ENCODE peak calls at places on chromosome 9, in five cellular contexts. N is ovary, Q is dorsolateral prefrontal cortex, P is WERI-Rb-1, S is astrocyte of the spinal cord. E is an unnamed sample.

GRCh38 chr9:13942695-13943094 is 371.2 kb downstream of the NFIB start:
- DNase-seq in N (peak; percentile 21), Q (no peak), P (no peak), S (peak; percentile 97), E (peak; percentile 92)

GRCh38 chr9:98280574-98280973 is 25.1 kb upstream of the TBC1D2 start:
- DNase-seq in N (no peak), Q (no peak), P (peak; percentile 89), S (no peak), E (no peak)

GRCh38 chr9:104899759-104900247 is 28.2 kb downstream of the ABCA1 start:
- DNase-seq in N (no peak), Q (no peak), P (no peak), S (no peak), E (no peak)

GRCh38 chr9:115939065-115939765 is 214.4 kb upstream of the PAPPA start:
- DNase-seq in N (no peak), Q (no peak), P (no peak), S (peak; percentile 59), E (no peak)

GRCh38 chr9:72990397-72991182 is 37.7 kb upstream of the ALDH1A1 start:
- DNase-seq in N (no peak), Q (no peak), P (no peak), S (no peak), E (no peak)

GRCh38 chr9:110869931-110870330 is 168.3 kb downstream of the LPAR1 start:
- DNase-seq in N (no peak), Q (no peak), P (no peak), S (no peak), E (no peak)

GRCh38 chr9:108478431-108478837 is 377.4 kb downstream of the ACTL7B start:
- DNase-seq in N (no peak), Q (no peak), P (peak; percentile 43), S (peak; percentile 74), E (no peak)

GRCh38 chr9:95557142-95557541 is 40.4 kb upstream of the PTCH1 start:
- DNase-seq in N (no peak), Q (no peak), P (no peak), S (no peak), E (no peak)

GRCh38 chr9:83266618-83267543 is 203.9 kb upstream of the RASEF start:
- DNase-seq in N (peak; percentile 32), Q (no peak), P (no peak), S (no peak), E (no peak)

GRCh38 chr9:69397384-69398214 is 72.6 kb downstream of the ENTREP1 start:
- DNase-seq in N (no peak), Q (no peak), P (no peak), S (no peak), E (no peak)

DNA sequence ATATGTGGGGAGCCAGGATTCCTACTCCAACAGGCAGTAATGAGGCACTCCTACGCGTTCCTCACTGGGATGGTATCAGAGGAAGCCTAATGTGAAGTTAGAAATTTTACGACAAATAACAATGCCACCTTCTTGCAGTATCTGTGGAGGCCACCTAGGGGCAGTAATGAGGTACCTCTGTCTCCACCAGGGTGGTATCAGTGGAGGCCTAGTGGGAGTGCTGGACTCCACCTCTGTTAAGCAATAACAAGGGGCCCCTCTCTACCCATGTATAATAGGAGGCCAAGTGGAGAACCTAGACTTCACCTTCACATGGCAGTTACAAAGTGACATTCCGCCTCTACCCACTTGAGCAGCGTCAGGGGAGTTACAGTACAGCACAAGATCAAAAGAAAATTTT is 147.9 kb downstream of the PLPPR1 start:
- DNase-seq in N (no peak), Q (no peak), P (no peak), S (no peak), E (no peak)
- TF ChIP-seq CTCF in N (no peak), Q (no peak), P (peak; percentile 39), S (no peak), E (no peak)

GRCh38 chr9:503881-504852 is 289.5 kb downstream of the DOCK8 start:
- DNase-seq in N (peak; percentile 65), Q (peak; percentile 62), P (peak; percentile 84), S (peak; percentile 45), E (no peak)

GRCh38 chr9:503331-503730 is 288.7 kb downstream of the DOCK8 start:
- DNase-seq in N (no peak), Q (no peak), P (no peak), S (no peak), E (no peak)

DNA sequence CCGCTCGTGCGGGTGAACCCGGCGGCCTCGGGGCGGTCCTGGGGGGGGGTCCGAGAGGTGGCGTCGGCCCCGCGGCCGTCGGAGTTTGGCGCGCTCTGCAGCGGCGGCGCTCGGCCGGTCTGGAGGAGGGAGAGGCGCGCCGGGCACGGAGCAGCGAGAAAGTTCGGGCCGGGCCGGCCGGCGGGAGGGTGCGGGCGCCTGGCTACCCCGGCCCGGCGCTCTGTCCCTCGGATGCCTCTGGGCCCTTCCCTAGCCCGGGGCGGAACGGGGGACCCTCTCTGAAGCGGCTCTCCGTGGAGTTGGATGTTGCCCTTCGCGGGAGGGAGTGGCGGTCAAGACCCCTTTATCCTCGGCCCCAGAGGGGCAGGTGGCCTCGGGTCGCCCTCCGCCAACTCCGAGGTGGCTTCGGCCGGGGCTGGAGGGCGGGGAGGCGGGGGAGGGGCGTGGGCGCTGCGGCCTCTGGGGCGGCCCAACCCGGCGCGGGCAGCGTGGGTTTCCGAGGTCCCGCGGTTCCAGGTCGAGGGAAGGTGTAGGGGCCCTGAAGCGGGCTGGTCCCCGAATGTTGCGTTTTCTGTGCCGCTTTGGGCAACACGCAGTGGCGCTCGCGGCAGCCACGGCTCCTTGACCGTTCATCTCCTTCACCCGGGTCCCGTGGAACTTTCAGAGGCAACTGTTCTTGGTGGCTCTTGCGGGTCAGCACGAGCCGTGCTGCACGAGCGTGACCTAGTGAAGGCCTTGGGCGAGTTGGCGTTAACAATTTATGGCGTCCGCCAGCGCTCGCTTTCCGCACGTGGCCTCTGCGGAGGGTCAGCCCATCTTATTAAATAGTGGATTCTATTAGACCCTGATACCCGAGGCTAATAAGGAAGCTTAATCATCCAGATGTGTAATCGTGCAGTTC is 290.5 kb downstream of the DOCK8 start:
- DNase-seq in N (peak; percentile 23), Q (no peak), P (peak; percentile 44), S (no peak), E (no peak)
- H3K4me3 ChIP-seq in N (peak overlapping the region; percentile 49), Q (peak overlapping the region; percentile 75), P (peak overlapping the region; percentile 59), S (peak overlapping the region; percentile 50), E (peak overlapping the region; percentile 71)

GRCh38 chr9:88378317-88378716 is 9.9 kb upstream of the SPIN1 start:
- DNase-seq in N (no peak), Q (no peak), P (no peak), S (peak; percentile 15), E (no peak)
- TF ChIP-seq CTCF in N (no peak), Q (no peak), P (no peak), S (no peak), E (peak; percentile 33)

GRCh38 chr9:17658237-17658636 is 79.4 kb downstream of the SH3GL2 start:
- DNase-seq in N (no peak), Q (no peak), P (no peak), S (no peak), E (no peak)
- H3K4me3 ChIP-seq in N (no peak overlapping the region), Q (no peak overlapping the region), P (no peak overlapping the region), S (no peak overlapping the region), E (no peak overlapping the region)

DNA sequence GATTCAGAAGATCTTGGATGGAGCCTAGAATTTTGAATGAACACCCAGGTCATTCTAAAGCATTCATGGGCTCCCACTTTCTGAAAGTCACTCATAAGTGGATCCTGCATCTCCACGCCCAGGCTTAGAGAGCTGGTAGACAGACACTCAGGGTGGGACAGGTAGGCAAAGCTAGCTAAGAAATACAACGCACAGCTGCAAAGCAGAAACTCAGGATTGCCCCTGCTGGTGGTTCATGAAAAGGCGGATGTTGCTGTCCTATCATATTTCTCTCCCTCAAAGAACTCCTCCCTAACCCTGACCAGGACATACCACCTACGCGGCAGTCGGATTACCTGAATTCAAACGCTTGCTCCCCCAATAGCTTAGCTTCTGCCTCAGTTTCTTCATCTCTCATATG is 226.5 kb downstream of the GLIS3 start:
- DNase-seq in N (no peak), Q (no peak), P (peak; percentile 16), S (no peak), E (no peak)
- TF ChIP-seq CTCF in N (no peak), Q (no peak), P (peak; percentile 59), S (peak; percentile 41), E (peak; percentile 54)

GRCh38 chr9:2012347-2012746 is 2.8 kb upstream of the SMARCA2 start:
- DNase-seq in N (no peak), Q (no peak), P (no peak), S (no peak), E (no peak)

GRCh38 chr9:2015581-2016410 is 649 bp downstream of the SMARCA2 start:
- DNase-seq in N (peak; percentile 61), Q (peak; percentile 53), P (peak; percentile 38), S (peak; percentile 49), E (no peak)

GRCh38 chr9:2014148-2014547 is 999 bp upstream of the SMARCA2 start:
- DNase-seq in N (no peak), Q (no peak), P (no peak), S (no peak), E (no peak)

GRCh38 chr9:2014696-2015580 is at the start of gene SMARCA2:
- DNase-seq in N (peak; percentile 97), Q (peak; percentile 97), P (peak; percentile 97), S (peak; percentile 98), E (peak; percentile 76)

DNA sequence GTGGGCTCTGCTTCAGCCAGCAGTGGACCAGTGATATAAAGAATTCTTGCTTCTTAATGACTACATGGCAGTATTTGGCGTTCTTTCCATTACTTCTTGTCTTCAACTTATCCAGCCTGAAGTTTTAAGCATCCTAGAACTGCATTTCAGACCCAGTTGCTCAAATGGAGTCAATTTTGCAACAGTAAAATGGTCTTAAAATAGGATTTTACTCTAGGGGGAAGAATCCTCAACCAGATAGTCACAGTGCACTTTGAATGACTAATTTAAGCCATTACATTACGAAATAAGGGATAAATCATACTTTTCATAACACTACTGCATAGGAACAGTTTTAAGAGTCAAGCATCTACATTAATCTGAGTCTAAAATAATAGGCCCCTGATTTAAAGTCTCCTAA is 1.5 kb upstream of the SMARCA2 start:
- DNase-seq in N (no peak), Q (no peak), P (no peak), S (no peak), E (no peak)
- H3K4me3 ChIP-seq in N (no peak overlapping the region), Q (peak overlapping the region; percentile 90), P (no peak overlapping the region), S (peak overlapping the region; percentile 86), E (peak overlapping the region; percentile 96)

DNA sequence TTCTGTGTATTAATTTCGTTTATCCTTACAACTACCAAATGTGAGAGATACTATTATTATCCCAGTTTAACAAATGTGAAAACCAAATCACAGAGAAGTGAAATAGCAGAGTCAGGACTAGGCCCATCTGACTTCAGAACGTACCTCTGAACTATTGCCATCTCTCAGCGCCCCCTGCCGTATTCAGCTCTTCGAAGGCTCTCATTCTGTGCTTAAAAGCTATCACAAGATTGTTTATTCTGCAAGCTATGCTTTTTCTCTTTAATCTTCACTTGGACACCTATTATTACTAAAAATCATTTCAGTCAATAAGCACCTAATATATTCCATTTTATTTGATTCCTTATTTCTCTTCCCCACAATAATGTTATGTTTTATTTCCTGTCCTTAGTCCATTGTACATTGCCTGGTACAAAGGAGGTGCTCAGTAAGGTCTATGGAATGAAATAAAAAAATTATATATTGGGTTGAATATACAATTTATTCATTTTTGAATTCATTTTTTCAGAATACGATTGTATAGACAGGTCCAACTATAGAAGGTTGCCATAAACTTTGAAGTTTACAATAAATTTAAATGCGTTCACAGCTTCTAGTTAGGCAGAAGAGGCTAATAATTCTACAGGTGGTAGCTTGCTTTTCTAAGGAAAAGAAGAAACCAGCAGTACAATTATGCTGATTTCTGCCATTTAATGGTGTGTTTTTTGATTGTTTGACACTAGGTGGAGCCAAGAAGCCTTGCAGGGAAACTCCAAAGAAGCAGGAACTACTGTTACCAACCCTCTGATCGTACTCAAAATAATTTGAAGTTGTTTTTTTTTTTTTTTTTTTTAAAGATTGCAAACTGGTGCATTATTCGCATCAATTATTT is 202.2 kb upstream of the DMRTA1 start:
- DNase-seq in N (no peak), Q (no peak), P (peak; percentile 63), S (peak; percentile 72), E (no peak)
- TF ChIP-seq CTCF in N (peak; percentile 18), Q (peak; percentile 59), P (peak; percentile 45), S (peak; percentile 70), E (peak; percentile 75)